ENCODE peak calls at places on chromosomes 3 and 15, in five cellular contexts. B is renal cortical epithelial cell, S is AG08395, D is HFF-Myc, Z is hepatic stellate cell. V is an unnamed sample.

GRCh38 chr3:9690451-9691450 is 12.9 kb upstream of the CPNE9 start:
- DNase-seq in B (no peak), S (no peak), D (no peak), Z (no peak), V (no peak)

GRCh38 chr3:71166839-71167238 is 416.7 kb downstream of the FOXP1 start:
- DNase-seq in B (no peak), S (no peak), D (no peak), Z (no peak), V (no peak)

GRCh38 chr3:177361042-177361938 is 164.0 kb upstream of the TBL1XR1 start:
- DNase-seq in B (no peak), S (no peak), D (no peak), Z (no peak), V (no peak)

GRCh38 chr3:150317469-150317868 is 90.6 kb upstream of the TSC22D2 start:
- DNase-seq in B (no peak), S (no peak), D (no peak), Z (no peak), V (no peak)

GRCh38 chr3:123329636-123330340 is 119.1 kb downstream of the ADCY5 start:
- DNase-seq in B (no peak), S (no peak), D (no peak), Z (no peak), V (no peak)

GRCh38 chr3:55571216-55571813 is 84.2 kb upstream of the WNT5A start:
- DNase-seq in B (peak), S (no peak), D (no peak), Z (no peak), V (no peak)

GRCh38 chr3:192957441-192957951 is 39.8 kb upstream of the MB21D2 start:
- DNase-seq in B (peak), S (peak), D (peak), Z (peak), V (no peak)

GRCh38 chr3:142224482-142225072 is 808 bp downstream of the GK5 start:
- DNase-seq in B (no peak), S (no peak), D (no peak), Z (no peak), V (no peak)

GRCh38 chr15:84813435-84813834 is 3.7 kb upstream of the ALPK3 start:
- DNase-seq in B (no peak), S (no peak), D (no peak), Z (no peak), V (no peak)

GRCh38 chr3:161395115-161395514 is 23.8 kb upstream of the SPTSSB start:
- DNase-seq in B (no peak), S (no peak), D (no peak), Z (no peak), V (no peak)

GRCh38 chr15:101641134-101641764 is 10.9 kb downstream of the TM2D3 start:
- DNase-seq in B (peak), S (peak), D (peak), Z (peak), V (no peak)

GRCh38 chr3:31095254-31095653 is 200.8 kb upstream of the GADL1 start:
- DNase-seq in B (peak), S (no peak), D (no peak), Z (no peak), V (no peak)

GRCh38 chr3:40223856-40224255 is 85.7 kb upstream of the EIF1B start:
- DNase-seq in B (no peak), S (no peak), D (no peak), Z (no peak), V (no peak)

GRCh38 chr15:38708672-38709188 is 144.1 kb upstream of the RASGRP1 start:
- DNase-seq in B (no peak), S (no peak), D (no peak), Z (no peak), V (no peak)

GRCh38 chr3:170057550-170057949 is 19.8 kb downstream of the GPR160 start:
- DNase-seq in B (no peak), S (no peak), D (no peak), Z (no peak), V (no peak)

GRCh38 chr3:115615001-115615447 is 8.3 kb upstream of the GAP43 start:
- DNase-seq in B (peak), S (no peak), D (no peak), Z (no peak), V (peak)

GRCh38 chr3:59150039-59150438 is 100.2 kb upstream of the CFAP20DC start:
- DNase-seq in B (no peak), S (no peak), D (no peak), Z (no peak), V (no peak)

GRCh38 chr3:123864706-123865105 is 19.4 kb downstream of the MYLK start:
- DNase-seq in B (no peak), S (no peak), D (no peak), Z (no peak), V (no peak)

GRCh38 chr15:101725073-101725472 is 800 bp upstream of the TARS3 start:
- DNase-seq in B (no peak), S (no peak), D (no peak), Z (no peak), V (no peak)

GRCh38 chr3:170536712-170537111 is 49.2 kb downstream of the SLC7A14 start:
- DNase-seq in B (no peak), S (no peak), D (no peak), Z (no peak), V (no peak)

GRCh38 chr15:101641894-101642293 is 10.3 kb downstream of the TM2D3 start:
- DNase-seq in B (peak), S (no peak), D (no peak), Z (no peak), V (no peak)

GRCh38 chr15:82595766-82596165 is 51.4 kb downstream of the CPEB1 start:
- DNase-seq in B (no peak), S (no peak), D (no peak), Z (no peak), V (no peak)

GRCh38 chr3:59970384-59970783 is 920.6 kb upstream of the CFAP20DC start:
- DNase-seq in B (no peak), S (no peak), D (no peak), Z (no peak), V (no peak)

GRCh38 chr3:40268708-40269524 is 40.6 kb upstream of the EIF1B start:
- DNase-seq in B (no peak), S (no peak), D (no peak), Z (no peak), V (no peak)

GRCh38 chr3:167777356-167777755 is 41.8 kb downstream of the SERPINI1 start:
- DNase-seq in B (no peak), S (no peak), D (no peak), Z (no peak), V (no peak)

GRCh38 chr3:53597136-53597915 is 102.9 kb downstream of the CACNA1D start:
- DNase-seq in B (no peak), S (no peak), D (no peak), Z (no peak), V (no peak)

GRCh38 chr15:48367483-48367882 is 36.3 kb downstream of the DUT start:
- DNase-seq in B (peak), S (peak), D (no peak), Z (no peak), V (no peak)

GRCh38 chr3:64240445-64240844 is 15.2 kb upstream of the PRICKLE2 start:
- DNase-seq in B (peak), S (no peak), D (no peak), Z (no peak), V (no peak)

GRCh38 chr15:37109952-37110630 is 9.7 kb upstream of the MEIS2 start:
- DNase-seq in B (no peak), S (peak), D (no peak), Z (no peak), V (no peak)

GRCh38 chr3:133038089-133038730 is at the start of gene TMEM108:
- DNase-seq in B (peak), S (peak), D (no peak), Z (peak), V (no peak)

GRCh38 chr3:124217542-124217941 is 225.6 kb upstream of the ROPN1 start:
- DNase-seq in B (peak), S (peak), D (peak), Z (peak), V (peak)

GRCh38 chr3:11642455-11643162 is 1.1 kb downstream of the VGLL4 start:
- DNase-seq in B (peak), S (peak), D (peak), Z (peak), V (no peak)

GRCh38 chr3:157868168-157868567 is 238.1 kb downstream of the SHOX2 start:
- DNase-seq in B (no peak), S (peak), D (no peak), Z (peak), V (no peak)

GRCh38 chr3:119207512-119207875 is 33.2 kb downstream of the B4GALT4 start:
- DNase-seq in B (no peak), S (no peak), D (no peak), Z (no peak), V (no peak)

GRCh38 chr15:101689901-101690300 is 34.4 kb downstream of the TARS3 start:
- DNase-seq in B (no peak), S (peak), D (no peak), Z (no peak), V (no peak)

GRCh38 chr3:34352932-34353331 is 554.5 kb downstream of the PDCD6IP start:
- DNase-seq in B (no peak), S (no peak), D (no peak), Z (no peak), V (peak)

GRCh38 chr3:111338059-111338698 is 203.8 kb upstream of the CD96 start:
- DNase-seq in B (peak), S (peak), D (peak), Z (peak), V (peak)

GRCh38 chr3:156516284-156516683 is 38.6 kb downstream of the SSR3 start:
- DNase-seq in B (no peak), S (no peak), D (no peak), Z (no peak), V (no peak)

GRCh38 chr3:188608401-188608800 is 454.4 kb downstream of the LPP start:
- DNase-seq in B (no peak), S (no peak), D (no peak), Z (no peak), V (no peak)